ENCODE peak calls at places on chromosomes 16 and 17, in eight cellular contexts. Q, Y, C, T, B, W, S and L are unnamed samples.

GRCh38 chr16:27712251-27712711 is 162.3 kb downstream of the KATNIP start:
- DNase-seq in C (no peak), T (no peak), S (no peak), Q (no peak), B (no peak), Y (no peak), W (peak), L (no peak)

GRCh38 chr17:80857721-80858171 is 133.9 kb upstream of the CHMP6 start:
- DNase-seq in B (no peak), W (no peak), S (no peak), T (no peak), C (no peak), Y (no peak), Q (no peak), L (no peak)

GRCh38 chr16:30459456-30459855 is 13.1 kb upstream of the ITGAL start:
- DNase-seq in S (no peak), T (no peak), W (no peak), C (no peak), B (no peak), Y (no peak), Q (no peak), L (no peak)

GRCh38 chr17:71313866-71314265 is 807.0 kb upstream of the SOX9 start:
- DNase-seq in T (no peak), W (no peak), Q (no peak), B (no peak), Y (peak), C (no peak), S (no peak), L (no peak)

GRCh38 chr17:10001296-10001904 is 96.3 kb upstream of the RCVRN start:
- DNase-seq in Q (no peak), B (no peak), W (no peak), S (no peak), C (no peak), T (no peak), Y (no peak), L (peak)

GRCh38 chr17:51951737-51952136 is 206.8 kb downstream of the CA10 start:
- DNase-seq in Y (no peak), C (no peak), Q (no peak), T (no peak), S (no peak), B (no peak), W (no peak), L (no peak)

GRCh38 chr17:76831316-76831715 is 36.9 kb upstream of the MGAT5B start:
- DNase-seq in Y (no peak), C (no peak), T (no peak), B (no peak), Q (no peak), W (no peak), S (no peak), L (no peak)

GRCh38 chr17:68356520-68356919 is 65.2 kb downstream of the ARSG start:
- DNase-seq in Y (no peak), S (peak), Q (no peak), B (no peak), T (no peak), C (no peak), W (no peak), L (no peak)

GRCh38 chr17:59752922-59753321 is 45.5 kb downstream of the VMP1 start:
- DNase-seq in Q (no peak), B (no peak), C (no peak), T (no peak), S (no peak), W (no peak), Y (no peak), L (no peak)

GRCh38 chr17:68840073-68840472 is 115.1 kb downstream of the ABCA8 start:
- DNase-seq in Q (peak), C (no peak), Y (no peak), S (no peak), W (no peak), B (no peak), T (no peak), L (no peak)

GRCh38 chr17:9414471-9414870 is 161.1 kb downstream of the STX8 start:
- DNase-seq in Q (no peak), W (no peak), Y (no peak), S (no peak), T (no peak), B (no peak), C (no peak), L (no peak)